ENCODE peak calls at places on chromosomes 12 and 14, in ten cellular contexts. A is activated naive CD8-positive, alpha-beta T cell treated with anti-CD3 and anti-CD28 coated beads, Interleukin-2, amount 10 ng/mL, durations not matched to agents 7 days and 5 days; N is adipocyte; G is cardiac muscle cell; O is NCI-H2029; Y is stimulated activated CD4-positive, alpha-beta T cell treated with anti-CD3 and anti-CD28 coated beads, Interleukin-1b, Interleukin-23, amount 100 ng/mL, for 4 hours; U is neural progenitor cell; F is neuronal stem cell; D is AML-193; R is Ammon's horn. J is an unnamed sample.

GRCh38 chr12:112716099-112717093 is 75.2 kb upstream of the RPH3A start:
- DNase-seq in O (no peak), G (peak; percentile 51), A (no peak), D (no peak), R (peak; percentile 57), F (no peak), U (peak; percentile 48), N (peak; percentile 31), Y (no peak), J (peak; percentile 35)

GRCh38 chr12:123961585-123961984 is 11.0 kb downstream of the CCDC92 start:
- DNase-seq in U (no peak), D (no peak), O (no peak), N (no peak), Y (no peak), A (no peak), F (no peak), R (no peak), G (no peak), J (no peak)

GRCh38 chr12:65557425-65558167 is 266.7 kb upstream of the HMGA2 start:
- DNase-seq in F (no peak), U (no peak), Y (no peak), N (no peak), A (no peak), R (no peak), G (no peak), O (no peak), D (no peak), J (no peak)

GRCh38 chr14:65703996-65704395 is 291.5 kb downstream of the FUT8 start:
- DNase-seq in U (no peak), A (no peak), N (peak; percentile 48), F (no peak), D (no peak), O (no peak), R (no peak), Y (no peak), G (no peak), J (no peak)

GRCh38 chr14:70045715-70046535 is 142.8 kb downstream of the SLC8A3 start:
- DNase-seq in O (peak; percentile 34), A (no peak), D (no peak), N (peak; percentile 39), U (peak; percentile 84), G (peak; percentile 77), Y (no peak), R (peak; percentile 81), F (peak; percentile 55), J (peak; percentile 90)

GRCh38 chr12:124474709-124475108 is 92.7 kb downstream of the NCOR2 start:
- DNase-seq in O (no peak), G (no peak), N (no peak), U (no peak), R (peak; percentile 96), A (no peak), Y (no peak), D (no peak), F (no peak), J (no peak)

GRCh38 chr12:124504273-124505000 is 63.0 kb downstream of the NCOR2 start:
- DNase-seq in A (no peak), G (no peak), U (peak; percentile 82), R (no peak), O (no peak), F (no peak), N (no peak), Y (no peak), D (no peak), J (no peak)

GRCh38 chr14:64542839-64543207 is 2.3 kb downstream of the HSPA2 start:
- DNase-seq in R (no peak), O (no peak), Y (no peak), A (no peak), D (no peak), U (no peak), N (no peak), G (no peak), F (no peak), J (no peak)

GRCh38 chr12:44143170-44143569 is 307.3 kb downstream of the TMEM117 start:
- DNase-seq in A (no peak), Y (no peak), D (no peak), O (no peak), R (no peak), N (no peak), G (no peak), U (no peak), F (no peak), J (no peak)

GRCh38 chr14:33839193-33840076 is 111.4 kb downstream of the EGLN3 start:
- DNase-seq in G (peak; percentile 81), F (peak; percentile 45), N (peak; percentile 86), U (peak; percentile 80), O (peak; percentile 96), R (peak; percentile 81), A (peak; percentile 49), Y (peak; percentile 20), D (peak; percentile 26), J (peak; percentile 46)

GRCh38 chr14:76844223-76844622 is 18.0 kb downstream of the LRRC74A start:
- DNase-seq in D (no peak), F (no peak), A (peak; percentile 59), R (peak; percentile 69), N (no peak), O (peak; percentile 28), Y (peak; percentile 36), G (no peak), U (peak; percentile 18), J (peak; percentile 23)

GRCh38 chr12:22974865-22975264 is 349.9 kb downstream of the ETNK1 start:
- DNase-seq in R (no peak), G (no peak), N (peak; percentile 53), O (no peak), D (no peak), A (no peak), F (no peak), Y (no peak), U (no peak), J (no peak)